ENCODE peak calls at places on chromosomes 4 and X, in six cellular contexts. Y, O, V, S, J and X are unnamed samples.

GRCh38 chr4:169266081-169266480 is 4.7 kb downstream of the SH3RF1 start:
- DNase-seq in Y (no peak), S (no peak), V (no peak), O (no peak), J (no peak), X (no peak)

GRCh38 chr4:55157559-55158277 is 32.3 kb upstream of the KDR start:
- DNase-seq in Y (no peak), O (no peak), V (no peak), J (no peak), S (no peak), X (no peak)

GRCh38 chr4:5144384-5144783 is 93.1 kb downstream of the STK32B start:
- DNase-seq in V (no peak), J (no peak), Y (no peak), S (no peak), O (no peak), X (no peak)

GRCh38 chrX:11953615-11954014 is 184.7 kb upstream of the FRMPD4 start:
- DNase-seq in Y (peak), O (no peak), V (peak), S (no peak), J (no peak), X (no peak)

GRCh38 chrX:78329486-78329885 is 2.1 kb upstream of the CYSLTR1 start:
- DNase-seq in S (no peak), O (no peak), Y (peak), V (no peak), J (no peak), X (no peak)

GRCh38 chrX:11143931-11144678 is 33.0 kb downstream of the HCCS start:
- DNase-seq in V (peak), O (no peak), S (peak), J (peak), Y (peak), X (peak)

GRCh38 chr4:101791189-101791572 is 651 bp downstream of the BANK1 start:
- DNase-seq in S (no peak), V (no peak), J (no peak), O (no peak), Y (no peak), X (no peak)

GRCh38 chr4:108097990-108098553 is 70.7 kb downstream of the LEF1 start:
- DNase-seq in O (no peak), V (no peak), Y (no peak), J (no peak), S (no peak), X (no peak)

GRCh38 chr4:182929296-182929695 is 12.1 kb upstream of the DCTD start:
- DNase-seq in V (peak), Y (peak), S (no peak), J (no peak), O (no peak), X (no peak)

GRCh38 chr4:169286562-169287301 is 16.0 kb upstream of the SH3RF1 start:
- DNase-seq in O (no peak), J (no peak), S (no peak), Y (peak), V (peak), X (no peak)

GRCh38 chrX:118495958-118496762 is 545 bp downstream of the DOCK11 start:
- DNase-seq in V (no peak), Y (peak), J (peak), O (peak), S (peak), X (peak)

GRCh38 chr4:170198742-170199141 is 109.0 kb upstream of the AADAT start:
- DNase-seq in S (no peak), Y (no peak), O (no peak), J (no peak), V (no peak), X (no peak)

GRCh38 chr4:183402771-183403170 is 41.7 kb upstream of the CDKN2AIP start:
- DNase-seq in V (no peak), S (no peak), O (no peak), J (no peak), Y (no peak), X (no peak)

GRCh38 chr4:186946682-186947294 is 223.1 kb upstream of the FAT1 start:
- DNase-seq in Y (no peak), O (no peak), S (no peak), J (no peak), V (no peak), X (no peak)

GRCh38 chrX:121365572-121366161 is 318.3 kb downstream of the GLUD2 start:
- DNase-seq in J (no peak), S (no peak), V (no peak), Y (no peak), O (no peak), X (no peak)